ENCODE peak calls at places on chromosomes 11 and 22, in eight cellular contexts. One of them, this sample, is unnamed.

GRCh38 chr11:130037058-130037457 is 32.6 kb upstream of the APLP2 start:
- DNase-seq in activated CD4-positive, alpha-beta T cell treated with anti-CD3 and anti-CD28 coated beads, Interleukin-2, amount 50 U/mL, for 48 hours: no peak
- DNase-seq in T-helper 9 cell: no peak
- DNase-seq in effector memory CD8-positive, alpha-beta T cell: no peak
- DNase-seq in AG08395: peak; percentile 89
- DNase-seq in pancreas: no peak
- DNase-seq in HEK293T: no peak
- DNase-seq in pulmonary artery endothelial cell: peak; percentile 77
- DNase-seq in this sample: no peak

GRCh38 chr11:96748639-96749370 is 359.0 kb downstream of the JRKL start:
- DNase-seq in activated CD4-positive, alpha-beta T cell treated with anti-CD3 and anti-CD28 coated beads, Interleukin-2, amount 50 U/mL, for 48 hours: no peak
- DNase-seq in T-helper 9 cell: no peak
- DNase-seq in effector memory CD8-positive, alpha-beta T cell: no peak
- DNase-seq in AG08395: peak; percentile 42
- DNase-seq in pancreas: no peak
- DNase-seq in HEK293T: no peak
- DNase-seq in pulmonary artery endothelial cell: no peak
- DNase-seq in this sample: no peak

GRCh38 chr22:46579751-46580449 is 40.3 kb upstream of the GRAMD4 start:
- DNase-seq in activated CD4-positive, alpha-beta T cell treated with anti-CD3 and anti-CD28 coated beads, Interleukin-2, amount 50 U/mL, for 48 hours: no peak
- DNase-seq in T-helper 9 cell: no peak
- DNase-seq in effector memory CD8-positive, alpha-beta T cell: no peak
- DNase-seq in AG08395: no peak
- DNase-seq in pancreas: no peak
- DNase-seq in HEK293T: no peak
- DNase-seq in pulmonary artery endothelial cell: no peak
- DNase-seq in this sample: no peak

GRCh38 chr11:23311986-23312940 is 452.0 kb upstream of the CCDC179 start:
- DNase-seq in activated CD4-positive, alpha-beta T cell treated with anti-CD3 and anti-CD28 coated beads, Interleukin-2, amount 50 U/mL, for 48 hours: no peak
- DNase-seq in T-helper 9 cell: no peak
- DNase-seq in effector memory CD8-positive, alpha-beta T cell: no peak
- DNase-seq in AG08395: peak; percentile 46
- DNase-seq in pancreas: no peak
- DNase-seq in HEK293T: no peak
- DNase-seq in pulmonary artery endothelial cell: no peak
- DNase-seq in this sample: no peak

GRCh38 chr11:73478737-73479347 is 102.6 kb downstream of the RELT start:
- DNase-seq in activated CD4-positive, alpha-beta T cell treated with anti-CD3 and anti-CD28 coated beads, Interleukin-2, amount 50 U/mL, for 48 hours: no peak
- DNase-seq in T-helper 9 cell: no peak
- DNase-seq in effector memory CD8-positive, alpha-beta T cell: no peak
- DNase-seq in AG08395: peak; percentile 61
- DNase-seq in pancreas: no peak
- DNase-seq in HEK293T: peak; percentile 55
- DNase-seq in pulmonary artery endothelial cell: no peak
- DNase-seq in this sample: no peak

GRCh38 chr22:29105468-29105867 is 32.6 kb downstream of the KREMEN1 start:
- DNase-seq in activated CD4-positive, alpha-beta T cell treated with anti-CD3 and anti-CD28 coated beads, Interleukin-2, amount 50 U/mL, for 48 hours: no peak
- DNase-seq in T-helper 9 cell: no peak
- DNase-seq in effector memory CD8-positive, alpha-beta T cell: no peak
- DNase-seq in AG08395: no peak
- DNase-seq in pancreas: no peak
- DNase-seq in HEK293T: no peak
- DNase-seq in pulmonary artery endothelial cell: no peak
- DNase-seq in this sample: no peak

GRCh38 chr22:21025266-21025665 is 7.1 kb downstream of the SLC7A4 start:
- DNase-seq in activated CD4-positive, alpha-beta T cell treated with anti-CD3 and anti-CD28 coated beads, Interleukin-2, amount 50 U/mL, for 48 hours: no peak
- DNase-seq in T-helper 9 cell: no peak
- DNase-seq in effector memory CD8-positive, alpha-beta T cell: no peak
- DNase-seq in AG08395: no peak
- DNase-seq in pancreas: no peak
- DNase-seq in HEK293T: no peak
- DNase-seq in pulmonary artery endothelial cell: no peak
- DNase-seq in this sample: no peak

GRCh38 chr22:45240810-45241631 is at the start of gene KIAA0930:
- DNase-seq in activated CD4-positive, alpha-beta T cell treated with anti-CD3 and anti-CD28 coated beads, Interleukin-2, amount 50 U/mL, for 48 hours: peak; percentile 77
- DNase-seq in T-helper 9 cell: peak; percentile 86
- DNase-seq in effector memory CD8-positive, alpha-beta T cell: peak; percentile 84
- DNase-seq in AG08395: peak; percentile 97
- DNase-seq in pancreas: peak; percentile 73
- DNase-seq in HEK293T: peak; percentile 94
- DNase-seq in pulmonary artery endothelial cell: peak; percentile 24
- DNase-seq in this sample: peak; percentile 69

GRCh38 chr11:34395916-34396555 is 38.2 kb upstream of the ABTB2 start:
- DNase-seq in activated CD4-positive, alpha-beta T cell treated with anti-CD3 and anti-CD28 coated beads, Interleukin-2, amount 50 U/mL, for 48 hours: no peak
- DNase-seq in T-helper 9 cell: no peak
- DNase-seq in effector memory CD8-positive, alpha-beta T cell: no peak
- DNase-seq in AG08395: peak; percentile 63
- DNase-seq in pancreas: no peak
- DNase-seq in HEK293T: no peak
- DNase-seq in pulmonary artery endothelial cell: peak; percentile 19
- DNase-seq in this sample: no peak

GRCh38 chr22:35470903-35471321 is 69.7 kb upstream of the RASD2 start:
- DNase-seq in activated CD4-positive, alpha-beta T cell treated with anti-CD3 and anti-CD28 coated beads, Interleukin-2, amount 50 U/mL, for 48 hours: no peak
- DNase-seq in T-helper 9 cell: no peak
- DNase-seq in effector memory CD8-positive, alpha-beta T cell: no peak
- DNase-seq in AG08395: no peak
- DNase-seq in pancreas: no peak
- DNase-seq in HEK293T: no peak
- DNase-seq in pulmonary artery endothelial cell: no peak
- DNase-seq in this sample: no peak

GRCh38 chr22:22882033-22882717 is 5.4 kb upstream of the IGLL5 start:
- DNase-seq in activated CD4-positive, alpha-beta T cell treated with anti-CD3 and anti-CD28 coated beads, Interleukin-2, amount 50 U/mL, for 48 hours: peak; percentile 45
- DNase-seq in T-helper 9 cell: no peak
- DNase-seq in effector memory CD8-positive, alpha-beta T cell: no peak
- DNase-seq in AG08395: no peak
- DNase-seq in pancreas: no peak
- DNase-seq in HEK293T: no peak
- DNase-seq in pulmonary artery endothelial cell: no peak
- DNase-seq in this sample: no peak

GRCh38 chr22:19879248-19879575 is 24.5 kb upstream of the GNB1L start:
- DNase-seq in activated CD4-positive, alpha-beta T cell treated with anti-CD3 and anti-CD28 coated beads, Interleukin-2, amount 50 U/mL, for 48 hours: no peak
- DNase-seq in T-helper 9 cell: no peak
- DNase-seq in effector memory CD8-positive, alpha-beta T cell: no peak
- DNase-seq in AG08395: no peak
- DNase-seq in pancreas: no peak
- DNase-seq in HEK293T: no peak
- DNase-seq in pulmonary artery endothelial cell: no peak
- DNase-seq in this sample: no peak

GRCh38 chr11:79694368-79694767 is 253.5 kb upstream of the TENM4 start:
- DNase-seq in activated CD4-positive, alpha-beta T cell treated with anti-CD3 and anti-CD28 coated beads, Interleukin-2, amount 50 U/mL, for 48 hours: no peak
- DNase-seq in T-helper 9 cell: no peak
- DNase-seq in effector memory CD8-positive, alpha-beta T cell: no peak
- DNase-seq in AG08395: no peak
- DNase-seq in pancreas: no peak
- DNase-seq in HEK293T: no peak
- DNase-seq in pulmonary artery endothelial cell: no peak
- DNase-seq in this sample: no peak

GRCh38 chr11:109933126-109933525 is 160.1 kb upstream of the ZC3H12C start:
- DNase-seq in activated CD4-positive, alpha-beta T cell treated with anti-CD3 and anti-CD28 coated beads, Interleukin-2, amount 50 U/mL, for 48 hours: no peak
- DNase-seq in T-helper 9 cell: no peak
- DNase-seq in effector memory CD8-positive, alpha-beta T cell: no peak
- DNase-seq in AG08395: no peak
- DNase-seq in pancreas: no peak
- DNase-seq in HEK293T: no peak
- DNase-seq in pulmonary artery endothelial cell: no peak
- DNase-seq in this sample: no peak

GRCh38 chr11:44190883-44191230 is 95.4 kb downstream of the EXT2 start:
- DNase-seq in activated CD4-positive, alpha-beta T cell treated with anti-CD3 and anti-CD28 coated beads, Interleukin-2, amount 50 U/mL, for 48 hours: no peak
- DNase-seq in T-helper 9 cell: no peak
- DNase-seq in effector memory CD8-positive, alpha-beta T cell: no peak
- DNase-seq in AG08395: no peak
- DNase-seq in pancreas: no peak
- DNase-seq in HEK293T: no peak
- DNase-seq in pulmonary artery endothelial cell: no peak
- DNase-seq in this sample: no peak

GRCh38 chr11:12800032-12800671 is 125.9 kb downstream of the TEAD1 start:
- DNase-seq in activated CD4-positive, alpha-beta T cell treated with anti-CD3 and anti-CD28 coated beads, Interleukin-2, amount 50 U/mL, for 48 hours: no peak
- DNase-seq in T-helper 9 cell: no peak
- DNase-seq in effector memory CD8-positive, alpha-beta T cell: no peak
- DNase-seq in AG08395: peak; percentile 68
- DNase-seq in pancreas: peak; percentile 62
- DNase-seq in HEK293T: peak; percentile 36
- DNase-seq in pulmonary artery endothelial cell: no peak
- DNase-seq in this sample: no peak

GRCh38 chr11:116357769-116358544 is 414.8 kb downstream of the BUD13 start:
- DNase-seq in activated CD4-positive, alpha-beta T cell treated with anti-CD3 and anti-CD28 coated beads, Interleukin-2, amount 50 U/mL, for 48 hours: no peak
- DNase-seq in T-helper 9 cell: no peak
- DNase-seq in effector memory CD8-positive, alpha-beta T cell: no peak
- DNase-seq in AG08395: no peak
- DNase-seq in pancreas: no peak
- DNase-seq in HEK293T: no peak
- DNase-seq in pulmonary artery endothelial cell: peak; percentile 47
- DNase-seq in this sample: no peak

GRCh38 chr11:129278586-129279319 is 86.6 kb upstream of the ARHGAP32 start:
- DNase-seq in activated CD4-positive, alpha-beta T cell treated with anti-CD3 and anti-CD28 coated beads, Interleukin-2, amount 50 U/mL, for 48 hours: peak; percentile 24
- DNase-seq in T-helper 9 cell: no peak
- DNase-seq in effector memory CD8-positive, alpha-beta T cell: no peak
- DNase-seq in AG08395: peak; percentile 35
- DNase-seq in pancreas: peak; percentile 12
- DNase-seq in HEK293T: peak; percentile 49
- DNase-seq in pulmonary artery endothelial cell: no peak
- DNase-seq in this sample: no peak

GRCh38 chr11:64959498-64959897 is 12.4 kb downstream of the MAJIN start:
- DNase-seq in activated CD4-positive, alpha-beta T cell treated with anti-CD3 and anti-CD28 coated beads, Interleukin-2, amount 50 U/mL, for 48 hours: no peak
- DNase-seq in T-helper 9 cell: no peak
- DNase-seq in effector memory CD8-positive, alpha-beta T cell: no peak
- DNase-seq in AG08395: no peak
- DNase-seq in pancreas: no peak
- DNase-seq in HEK293T: no peak
- DNase-seq in pulmonary artery endothelial cell: no peak
- DNase-seq in this sample: no peak

GRCh38 chr11:18699848-18700261 is 1.3 kb downstream of the TMEM86A start:
- DNase-seq in activated CD4-positive, alpha-beta T cell treated with anti-CD3 and anti-CD28 coated beads, Interleukin-2, amount 50 U/mL, for 48 hours: no peak
- DNase-seq in T-helper 9 cell: no peak
- DNase-seq in effector memory CD8-positive, alpha-beta T cell: no peak
- DNase-seq in AG08395: no peak
- DNase-seq in pancreas: no peak
- DNase-seq in HEK293T: no peak
- DNase-seq in pulmonary artery endothelial cell: no peak
- DNase-seq in this sample: no peak

GRCh38 chr11:128809128-128809527 is 58.0 kb downstream of the KCNJ1 start:
- DNase-seq in activated CD4-positive, alpha-beta T cell treated with anti-CD3 and anti-CD28 coated beads, Interleukin-2, amount 50 U/mL, for 48 hours: no peak
- DNase-seq in T-helper 9 cell: no peak
- DNase-seq in effector memory CD8-positive, alpha-beta T cell: no peak
- DNase-seq in AG08395: no peak
- DNase-seq in pancreas: no peak
- DNase-seq in HEK293T: no peak
- DNase-seq in pulmonary artery endothelial cell: no peak
- DNase-seq in this sample: no peak

GRCh38 chr11:6733326-6734030 is 38.3 kb downstream of the OR2AG2 start:
- DNase-seq in activated CD4-positive, alpha-beta T cell treated with anti-CD3 and anti-CD28 coated beads, Interleukin-2, amount 50 U/mL, for 48 hours: no peak
- DNase-seq in T-helper 9 cell: no peak
- DNase-seq in effector memory CD8-positive, alpha-beta T cell: no peak
- DNase-seq in AG08395: no peak
- DNase-seq in pancreas: no peak
- DNase-seq in HEK293T: no peak
- DNase-seq in pulmonary artery endothelial cell: no peak
- DNase-seq in this sample: no peak

GRCh38 chr11:68412593-68413475 is 47.7 kb upstream of the PPP6R3 start:
- DNase-seq in activated CD4-positive, alpha-beta T cell treated with anti-CD3 and anti-CD28 coated beads, Interleukin-2, amount 50 U/mL, for 48 hours: peak; percentile 58
- DNase-seq in T-helper 9 cell: no peak
- DNase-seq in effector memory CD8-positive, alpha-beta T cell: no peak
- DNase-seq in AG08395: peak; percentile 91
- DNase-seq in pancreas: peak; percentile 21
- DNase-seq in HEK293T: no peak
- DNase-seq in pulmonary artery endothelial cell: no peak
- DNase-seq in this sample: no peak

GRCh38 chr11:122743949-122744876 is 88.7 kb downstream of the UBASH3B start:
- DNase-seq in activated CD4-positive, alpha-beta T cell treated with anti-CD3 and anti-CD28 coated beads, Interleukin-2, amount 50 U/mL, for 48 hours: peak; percentile 84
- DNase-seq in T-helper 9 cell: peak; percentile 45
- DNase-seq in effector memory CD8-positive, alpha-beta T cell: peak; percentile 34
- DNase-seq in AG08395: no peak
- DNase-seq in pancreas: no peak
- DNase-seq in HEK293T: no peak
- DNase-seq in pulmonary artery endothelial cell: no peak
- DNase-seq in this sample: peak; percentile 52

GRCh38 chr11:103805688-103806009 is 230.8 kb upstream of the DDI1 start:
- DNase-seq in activated CD4-positive, alpha-beta T cell treated with anti-CD3 and anti-CD28 coated beads, Interleukin-2, amount 50 U/mL, for 48 hours: no peak
- DNase-seq in T-helper 9 cell: no peak
- DNase-seq in effector memory CD8-positive, alpha-beta T cell: no peak
- DNase-seq in AG08395: no peak
- DNase-seq in pancreas: no peak
- DNase-seq in HEK293T: no peak
- DNase-seq in pulmonary artery endothelial cell: no peak
- DNase-seq in this sample: no peak

GRCh38 chr11:82972103-82972502 is 70.6 kb downstream of the DDIAS start:
- DNase-seq in activated CD4-positive, alpha-beta T cell treated with anti-CD3 and anti-CD28 coated beads, Interleukin-2, amount 50 U/mL, for 48 hours: no peak
- DNase-seq in T-helper 9 cell: no peak
- DNase-seq in effector memory CD8-positive, alpha-beta T cell: no peak
- DNase-seq in AG08395: no peak
- DNase-seq in pancreas: no peak
- DNase-seq in HEK293T: no peak
- DNase-seq in pulmonary artery endothelial cell: no peak
- DNase-seq in this sample: no peak

GRCh38 chr11:64092119-64092760 is 56.5 kb downstream of the FLRT1 start:
- DNase-seq in activated CD4-positive, alpha-beta T cell treated with anti-CD3 and anti-CD28 coated beads, Interleukin-2, amount 50 U/mL, for 48 hours: no peak
- DNase-seq in T-helper 9 cell: no peak
- DNase-seq in effector memory CD8-positive, alpha-beta T cell: no peak
- DNase-seq in AG08395: no peak
- DNase-seq in pancreas: no peak
- DNase-seq in HEK293T: no peak
- DNase-seq in pulmonary artery endothelial cell: no peak
- DNase-seq in this sample: no peak

GRCh38 chr11:69337211-69337721 is 43.3 kb downstream of the MYEOV start:
- DNase-seq in activated CD4-positive, alpha-beta T cell treated with anti-CD3 and anti-CD28 coated beads, Interleukin-2, amount 50 U/mL, for 48 hours: peak; percentile 46
- DNase-seq in T-helper 9 cell: no peak
- DNase-seq in effector memory CD8-positive, alpha-beta T cell: no peak
- DNase-seq in AG08395: no peak
- DNase-seq in pancreas: peak; percentile 86
- DNase-seq in HEK293T: no peak
- DNase-seq in pulmonary artery endothelial cell: no peak
- DNase-seq in this sample: no peak

GRCh38 chr11:27611946-27612455 is 88.3 kb downstream of the BDNF start:
- DNase-seq in activated CD4-positive, alpha-beta T cell treated with anti-CD3 and anti-CD28 coated beads, Interleukin-2, amount 50 U/mL, for 48 hours: no peak
- DNase-seq in T-helper 9 cell: no peak
- DNase-seq in effector memory CD8-positive, alpha-beta T cell: no peak
- DNase-seq in AG08395: no peak
- DNase-seq in pancreas: no peak
- DNase-seq in HEK293T: no peak
- DNase-seq in pulmonary artery endothelial cell: no peak
- DNase-seq in this sample: no peak

GRCh38 chr11:123800041-123800440 is 6.1 kb downstream of the OR6M1 start:
- DNase-seq in activated CD4-positive, alpha-beta T cell treated with anti-CD3 and anti-CD28 coated beads, Interleukin-2, amount 50 U/mL, for 48 hours: no peak
- DNase-seq in T-helper 9 cell: no peak
- DNase-seq in effector memory CD8-positive, alpha-beta T cell: no peak
- DNase-seq in AG08395: no peak
- DNase-seq in pancreas: peak; percentile 59
- DNase-seq in HEK293T: no peak
- DNase-seq in pulmonary artery endothelial cell: no peak
- DNase-seq in this sample: no peak

GRCh38 chr11:120973501-120973900 is 50.4 kb upstream of the TBCEL start:
- DNase-seq in activated CD4-positive, alpha-beta T cell treated with anti-CD3 and anti-CD28 coated beads, Interleukin-2, amount 50 U/mL, for 48 hours: no peak
- DNase-seq in T-helper 9 cell: no peak
- DNase-seq in effector memory CD8-positive, alpha-beta T cell: no peak
- DNase-seq in AG08395: no peak
- DNase-seq in pancreas: no peak
- DNase-seq in HEK293T: no peak
- DNase-seq in pulmonary artery endothelial cell: no peak
- DNase-seq in this sample: no peak

GRCh38 chr11:61742391-61742790 is 10.0 kb upstream of the MYRF start:
- DNase-seq in activated CD4-positive, alpha-beta T cell treated with anti-CD3 and anti-CD28 coated beads, Interleukin-2, amount 50 U/mL, for 48 hours: no peak
- DNase-seq in T-helper 9 cell: no peak
- DNase-seq in effector memory CD8-positive, alpha-beta T cell: no peak
- DNase-seq in AG08395: no peak
- DNase-seq in pancreas: no peak
- DNase-seq in HEK293T: no peak
- DNase-seq in pulmonary artery endothelial cell: no peak
- DNase-seq in this sample: no peak

GRCh38 chr11:1015064-1015463 is 21.5 kb downstream of the MUC6 start:
- DNase-seq in activated CD4-positive, alpha-beta T cell treated with anti-CD3 and anti-CD28 coated beads, Interleukin-2, amount 50 U/mL, for 48 hours: no peak
- DNase-seq in T-helper 9 cell: no peak
- DNase-seq in effector memory CD8-positive, alpha-beta T cell: no peak
- DNase-seq in AG08395: no peak
- DNase-seq in pancreas: no peak
- DNase-seq in HEK293T: no peak
- DNase-seq in pulmonary artery endothelial cell: no peak
- DNase-seq in this sample: no peak

GRCh38 chr22:29797351-29797750 is 30.2 kb downstream of the UQCR10 start:
- DNase-seq in activated CD4-positive, alpha-beta T cell treated with anti-CD3 and anti-CD28 coated beads, Interleukin-2, amount 50 U/mL, for 48 hours: no peak
- DNase-seq in T-helper 9 cell: no peak
- DNase-seq in effector memory CD8-positive, alpha-beta T cell: no peak
- DNase-seq in AG08395: no peak
- DNase-seq in pancreas: no peak
- DNase-seq in HEK293T: no peak
- DNase-seq in pulmonary artery endothelial cell: no peak
- DNase-seq in this sample: no peak